ENCODE peak calls at places on chromosomes 7 and 10, in five cellular contexts. O, R, K, W and G are unnamed samples.

GRCh38 chr10:131071721-131072120 is 239.8 kb downstream of the TCERG1L start:
- DNase-seq in R (no peak), W (no peak), K (no peak), O (no peak), G (no peak)

GRCh38 chr7:110177463-110177862 is 913.5 kb upstream of the LRRN3 start:
- DNase-seq in K (no peak), W (no peak), R (no peak), O (no peak), G (no peak)

GRCh38 chr10:3278771-3279170 is 106.2 kb upstream of the PITRM1 start:
- DNase-seq in W (no peak), R (no peak), K (no peak), O (no peak), G (no peak)

GRCh38 chr7:33624172-33624571 is 281.2 kb upstream of the BMPER start:
- DNase-seq in W (no peak), O (no peak), R (no peak), K (no peak), G (no peak)

GRCh38 chr10:47288916-47289495 is 11.0 kb upstream of the GDF10 start:
- DNase-seq in K (no peak), R (no peak), W (no peak), O (no peak), G (no peak)

GRCh38 chr7:147245274-147245673 is 1128.7 kb downstream of the CNTNAP2 start:
- DNase-seq in O (peak; percentile 76), K (peak; percentile 53), R (no peak), W (peak; percentile 51), G (peak; percentile 51)

GRCh38 chr10:7950981-7951847 is 103.3 kb upstream of the GATA3 start:
- DNase-seq in K (no peak), W (no peak), O (peak; percentile 16), R (no peak), G (no peak)

GRCh38 chr7:100370303-100370702 is 3.0 kb upstream of the PILRA start:
- DNase-seq in O (no peak), K (no peak), W (peak; percentile 72), R (no peak), G (no peak)

GRCh38 chr7:96789914-96790313 is 80.3 kb upstream of the SEM1 start:
- DNase-seq in W (no peak), K (no peak), R (no peak), O (peak; percentile 9), G (no peak)

GRCh38 chr7:158275711-158276413 is 311.8 kb downstream of the PTPRN2 start:
- DNase-seq in R (no peak), K (no peak), W (no peak), O (no peak), G (no peak)

GRCh38 chr10:91596821-91597396 is 36.0 kb downstream of the PPP1R3C start:
- DNase-seq in W (no peak), K (peak; percentile 51), O (peak; percentile 64), R (no peak), G (no peak)

GRCh38 chr7:74183653-74184450 is 9.7 kb downstream of the EIF4H start:
- DNase-seq in R (no peak), W (peak; percentile 43), K (no peak), O (peak; percentile 62), G (peak; percentile 36)

GRCh38 chr10:100623541-100623940 is 87.8 kb downstream of the HIF1AN start:
- DNase-seq in W (no peak), R (no peak), O (no peak), K (no peak), G (no peak)

GRCh38 chr10:35633006-35633980 is 8.8 kb downstream of the FZD8 start:
- DNase-seq in O (peak; percentile 100), K (no peak), R (no peak), W (peak; percentile 23), G (peak; percentile 61)

GRCh38 chr7:128434413-128435310 is 21.0 kb upstream of the HILPDA start:
- DNase-seq in W (no peak), R (no peak), K (no peak), O (peak; percentile 22), G (no peak)

GRCh38 chr10:103852856-103853255 is 2.5 kb downstream of the SH3PXD2A start:
- DNase-seq in K (no peak), W (no peak), R (no peak), O (no peak), G (no peak)

GRCh38 chr10:85603167-85603940 is 763.2 kb downstream of the GRID1 start:
- DNase-seq in O (no peak), R (no peak), K (no peak), W (no peak), G (no peak)

GRCh38 chr7:53811555-53812079 is 730.6 kb upstream of the VSTM2A start:
- DNase-seq in W (no peak), K (no peak), O (peak; percentile 50), R (no peak), G (no peak)

GRCh38 chr10:79308969-79309665 is 38.2 kb upstream of the PPIF start:
- DNase-seq in O (no peak), K (no peak), R (no peak), W (no peak), G (no peak)

GRCh38 chr10:86585037-86585725 is 63.6 kb upstream of the WAPL start:
- DNase-seq in O (peak; percentile 79), W (peak; percentile 86), K (peak; percentile 19), R (peak; percentile 42), G (peak; percentile 77)

GRCh38 chr7:123352226-123352550 is 152.4 kb upstream of the SLC13A1 start:
- DNase-seq in O (no peak), R (no peak), K (no peak), W (no peak), G (peak; percentile 13)

GRCh38 chr10:60138026-60138425 is 231.7 kb upstream of the CCDC6 start:
- DNase-seq in R (no peak), K (no peak), O (no peak), W (no peak), G (no peak)

GRCh38 chr7:30159698-30160143 is 24.9 kb downstream of the MTURN start:
- DNase-seq in W (no peak), O (peak; percentile 46), K (peak; percentile 7), R (no peak), G (peak; percentile 38)

GRCh38 chr7:73482746-73483145 is 39.3 kb downstream of the BAZ1B start:
- DNase-seq in W (peak; percentile 31), K (peak; percentile 5), R (no peak), O (no peak), G (peak; percentile 85)

GRCh38 chr10:15067154-15067553 is 21.4 kb downstream of the ACBD7 start:
- DNase-seq in O (no peak), K (no peak), W (no peak), R (no peak), G (no peak)

GRCh38 chr7:68038621-68039314 is 1042.1 kb downstream of the TYW1 start:
- DNase-seq in O (peak; percentile 18), R (no peak), W (no peak), K (peak; percentile 2), G (no peak)

GRCh38 chr7:105388373-105389089 is at the start of gene SRPK2:
- DNase-seq in O (peak; percentile 59), K (peak; percentile 51), W (peak; percentile 91), R (peak; percentile 67), G (peak; percentile 85)

GRCh38 chr7:5792268-5792667 is 10.8 kb upstream of the RNF216 start:
- DNase-seq in R (no peak), O (no peak), W (no peak), K (no peak), G (no peak)

GRCh38 chr10:5094265-5095205 is at the start of gene AKR1C3:
- DNase-seq in W (no peak), R (no peak), O (peak; percentile 53), K (peak; percentile 29), G (no peak)

GRCh38 chr7:150875791-150876190 is 23.5 kb downstream of the AOC1 start:
- DNase-seq in O (peak; percentile 10), W (no peak), R (no peak), K (no peak), G (no peak)

DNA sequence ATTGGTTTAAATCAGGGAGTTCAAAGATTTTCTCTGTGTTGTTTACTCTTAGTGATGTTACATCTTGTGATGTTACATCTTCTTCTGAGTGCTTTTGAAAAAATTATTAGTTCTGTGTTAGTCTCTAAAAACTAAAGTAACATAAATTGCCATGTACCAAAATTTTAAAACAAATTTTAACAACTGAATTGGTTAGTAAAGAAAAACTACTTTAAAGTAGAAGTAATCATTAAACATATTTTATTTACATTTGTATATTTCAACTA is 5.2 kb upstream of the IGF2BP3 start:
- DNase-seq in R (no peak), W (no peak), O (no peak), K (no peak), G (no peak)
- H3K4me3 ChIP-seq in R (no peak overlapping the region), W (peak overlapping the region; percentile 94), O (peak overlapping the region; percentile 63), K (no peak overlapping the region), G (peak overlapping the region; percentile 93)

DNA sequence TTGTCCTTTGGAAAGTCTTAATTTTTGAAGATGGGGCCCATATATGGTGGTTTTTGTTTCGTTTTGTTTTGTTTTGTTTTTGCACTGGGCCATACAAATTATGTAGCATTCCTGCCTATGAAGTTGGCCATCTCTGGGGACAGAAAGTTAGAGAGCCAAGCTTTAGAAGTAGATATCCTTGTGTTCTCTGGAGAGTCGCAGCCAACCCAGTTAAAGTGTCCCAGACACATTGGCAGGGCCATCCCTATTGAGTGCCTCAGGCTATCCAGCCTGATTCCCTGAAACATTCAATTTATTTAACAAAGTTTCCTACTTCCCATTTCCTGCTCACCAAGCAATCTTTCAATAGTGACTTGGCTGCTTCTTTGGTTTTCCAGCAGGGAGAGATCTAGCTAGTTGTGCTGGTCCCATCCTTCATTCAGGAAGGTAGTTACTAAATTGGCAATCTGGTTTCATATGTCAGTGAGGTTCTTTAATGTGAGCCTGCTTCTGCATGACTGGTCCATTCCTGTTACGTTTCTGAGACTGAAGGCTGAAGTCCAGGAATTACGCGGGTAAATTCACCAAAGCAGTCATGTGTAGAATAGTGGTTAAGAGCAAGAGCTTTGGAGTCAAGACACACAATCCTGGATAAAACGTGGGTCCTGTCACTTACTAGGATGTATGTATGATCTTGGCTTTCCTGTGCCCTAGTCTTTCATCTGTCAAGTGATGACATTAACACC is 49.3 kb upstream of the HBP1 start:
- DNase-seq in R (no peak), O (no peak), K (no peak), W (no peak), G (no peak)
- TF ChIP-seq CTCF in R (no peak), O (no peak), K (no peak), W (no peak), G (no peak)

GRCh38 chr10:22911067-22911466 is 16.8 kb upstream of the ARMC3 start:
- DNase-seq in R (no peak), W (no peak), K (no peak), O (no peak), G (no peak)
- H3K4me3 ChIP-seq in R (no peak overlapping the region), W (no peak overlapping the region), K (no peak overlapping the region), O (no peak overlapping the region), G (no peak overlapping the region)

GRCh38 chr7:108598153-108598552 is 28.5 kb downstream of the DNAJB9 start:
- DNase-seq in R (no peak), W (no peak), K (no peak), O (no peak), G (peak; percentile 33)

GRCh38 chr7:108589874-108590273 is 20.2 kb downstream of the DNAJB9 start:
- DNase-seq in O (no peak), K (no peak), W (no peak), R (no peak), G (peak; percentile 23)

GRCh38 chr7:108596560-108596959 is 26.9 kb downstream of the DNAJB9 start:
- DNase-seq in K (no peak), W (no peak), O (no peak), R (no peak), G (no peak)

GRCh38 chr7:108592633-108593277 is 23.1 kb downstream of the DNAJB9 start:
- DNase-seq in O (peak; percentile 42), R (no peak), W (peak; percentile 49), K (no peak), G (peak; percentile 75)
- TF ChIP-seq CTCF in O (peak; percentile 66), R (no peak), W (peak; percentile 46), K (peak; percentile 52), G (peak; percentile 53)